ENCODE peak calls at places on chromosomes 7 and 10, in nine cellular contexts. Q is fibroblast of lung, D is cardiac fibroblast, C is A549, N is K562, E is Panc1, K is AG04449, B is dorsolateral prefrontal cortex, Y is AG10803. J is an unnamed sample.
A peak's percentile ranks its signal among the peaks of the same experiment; 100 is the strongest.

GRCh38 chr10:25575343-25575742 is 358.7 kb upstream of the MYO3A start:
- DNase-seq in E (no peak), Q (no peak), C (no peak), K (no peak), N (no peak), B (no peak), D (no peak), Y (no peak), J (no peak)

GRCh38 chr7:6608081-6608480 is 7.3 kb upstream of the ZNF853 start:
- DNase-seq in N (no peak), E (no peak), Y (no peak), B (no peak), Q (no peak), C (no peak), D (no peak), K (no peak), J (no peak)

GRCh38 chr7:156735861-156736260 is 95.3 kb downstream of the RNF32 start:
- DNase-seq in E (no peak), N (no peak), D (peak; percentile 78), Q (peak; percentile 19), Y (no peak), K (no peak), C (no peak), B (no peak), J (no peak)

GRCh38 chr10:11810313-11810766 is 12.8 kb upstream of the PROSER2 start:
- DNase-seq in K (no peak), C (no peak), D (peak; percentile 74), N (no peak), Y (peak; percentile 42), E (no peak), Q (peak; percentile 66), B (no peak), J (no peak)

GRCh38 chr7:71157757-71158156 is 25.8 kb downstream of the GALNT17 start:
- DNase-seq in E (no peak), N (no peak), C (no peak), Y (no peak), D (no peak), K (no peak), B (no peak), Q (no peak), J (no peak)

GRCh38 chr10:36236931-36237330 is 594.8 kb upstream of the FZD8 start:
- DNase-seq in E (no peak), N (no peak), C (no peak), Q (no peak), Y (no peak), B (no peak), D (no peak), K (no peak), J (no peak)

GRCh38 chr7:2272031-2272430 is 30.0 kb downstream of the NUDT1 start:
- DNase-seq in Q (no peak), E (no peak), C (no peak), N (no peak), Y (no peak), K (no peak), B (no peak), D (no peak), J (no peak)

GRCh38 chr7:151321341-151321740 is 20.3 kb upstream of the NUB1 start:
- DNase-seq in C (no peak), E (no peak), Q (no peak), B (no peak), Y (no peak), N (no peak), K (no peak), D (no peak), J (no peak)

GRCh38 chr7:5636914-5637313 is 144.5 kb downstream of the RNF216 start:
- DNase-seq in E (no peak), C (peak; percentile 47), D (peak; percentile 88), B (peak; percentile 72), K (peak; percentile 59), Y (peak; percentile 92), N (no peak), Q (peak; percentile 93), J (no peak)

GRCh38 chr7:155460926-155461613 is 3.1 kb downstream of the EN2 start:
- DNase-seq in N (no peak), K (no peak), E (no peak), B (no peak), Y (no peak), D (no peak), Q (no peak), C (no peak), J (no peak)

GRCh38 chr10:34432589-34432988 is 382.5 kb downstream of the PARD3 start:
- DNase-seq in B (no peak), D (no peak), E (no peak), Q (no peak), N (no peak), K (no peak), C (no peak), Y (no peak), J (no peak)

GRCh38 chr10:49592726-49593563 is 17.2 kb upstream of the SLC18A3 start:
- DNase-seq in E (peak; percentile 60), D (peak; percentile 76), C (peak; percentile 79), N (peak; percentile 75), K (no peak), B (no peak), Q (peak; percentile 24), Y (peak; percentile 47), J (no peak)

GRCh38 chr10:79929409-79929904 is 19.4 kb downstream of the SFTPD start:
- DNase-seq in N (peak; percentile 90), C (peak; percentile 66), B (peak; percentile 68), D (peak; percentile 75), Y (peak; percentile 60), E (peak; percentile 43), K (no peak), Q (peak; percentile 51), J (peak; percentile 15)

GRCh38 chr10:31949266-31949665 is 20.6 kb upstream of the ARHGAP12 start:
- DNase-seq in C (no peak), B (no peak), Q (no peak), E (no peak), K (no peak), D (no peak), N (no peak), Y (no peak), J (no peak)

GRCh38 chr10:31944071-31944433 is 15.4 kb upstream of the ARHGAP12 start:
- DNase-seq in C (no peak), D (no peak), K (no peak), Q (no peak), B (no peak), E (no peak), N (no peak), Y (no peak), J (no peak)

GRCh38 chr10:31945392-31945791 is 16.8 kb upstream of the ARHGAP12 start:
- DNase-seq in N (no peak), K (no peak), E (no peak), C (no peak), D (no peak), Y (no peak), B (no peak), Q (no peak), J (no peak)

GRCh38 chr10:31948021-31948420 is 19.4 kb upstream of the ARHGAP12 start:
- DNase-seq in C (no peak), Q (no peak), B (no peak), N (no peak), E (no peak), Y (no peak), D (no peak), K (no peak), J (no peak)

GRCh38 chr10:31947144-31947926 is 18.7 kb upstream of the ARHGAP12 start:
- DNase-seq in Y (peak; percentile 96), Q (peak; percentile 91), D (peak; percentile 96), K (peak; percentile 80), C (peak; percentile 63), B (no peak), E (no peak), N (no peak), J (no peak)
- TF ChIP-seq CTCF in Y (peak; percentile 22), Q (peak; percentile 36), D (peak; percentile 28), K (peak; percentile 17), C (peak; percentile 81), B (peak; percentile 45), E (peak; percentile 63), N (peak; percentile 50), J (no peak)

GRCh38 chr10:81104494-81104893 is 566.8 kb downstream of the SH2D4B start:
- DNase-seq in Q (no peak), D (no peak), E (no peak), K (no peak), C (no peak), Y (no peak), N (no peak), B (no peak), J (no peak)

GRCh38 chr10:81109200-81109752 is 571.6 kb downstream of the SH2D4B start:
- DNase-seq in C (no peak), K (no peak), D (no peak), Q (no peak), E (no peak), Y (no peak), B (no peak), N (no peak), J (no peak)

DNA sequence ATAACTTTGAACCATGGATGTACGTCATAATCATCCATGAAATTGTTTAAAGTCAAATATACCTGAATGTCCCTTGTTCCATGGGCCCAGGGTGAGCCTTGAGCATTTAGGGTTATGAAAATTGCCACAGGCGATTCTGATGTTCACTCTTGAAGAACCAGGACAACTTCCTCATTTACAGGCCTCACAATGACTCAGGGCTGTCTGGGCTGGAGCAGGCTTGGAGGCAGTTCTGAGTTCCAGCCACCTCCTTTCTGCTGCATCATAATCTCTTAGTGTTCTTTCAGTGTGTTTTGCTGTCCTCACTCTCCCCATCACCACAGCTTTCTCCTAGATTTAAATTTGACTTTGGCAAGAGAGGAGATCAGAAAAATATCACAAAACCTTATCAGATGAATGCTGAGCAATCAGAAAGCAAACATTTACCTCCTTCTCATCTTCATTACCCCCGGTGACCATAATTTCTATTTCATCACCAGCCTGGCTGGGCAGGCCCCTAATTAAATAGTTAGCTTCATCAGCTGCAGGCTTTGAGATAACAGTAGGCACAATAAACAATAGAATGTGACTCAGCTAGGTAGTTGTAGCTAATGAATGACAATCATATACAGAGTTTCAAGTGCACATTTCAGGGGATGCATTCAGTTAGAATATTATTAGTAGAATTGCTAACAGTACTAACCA is 571.0 kb downstream of the SH2D4B start:
- DNase-seq in Q (no peak), Y (no peak), B (no peak), D (no peak), E (no peak), C (no peak), N (no peak), K (no peak), J (peak; percentile 30)
- H3K4me3 ChIP-seq in Q (no peak overlapping the region), Y (no peak overlapping the region), B (no peak overlapping the region), D (no peak overlapping the region), E (no peak overlapping the region), C (no peak overlapping the region), N (no peak overlapping the region), K (no peak overlapping the region), J (no peak overlapping the region)

GRCh38 chr7:32427769-32428291 is 62.4 kb downstream of the LSM5 start:
- DNase-seq in D (peak; percentile 84), Y (peak; percentile 68), C (peak; percentile 65), E (no peak), Q (peak; percentile 79), B (peak; percentile 63), N (peak; percentile 72), K (peak; percentile 12), J (no peak)
- TF ChIP-seq CTCF in D (peak; percentile 72), Y (peak; percentile 49), C (no peak), E (peak; percentile 15), Q (peak; percentile 56), B (peak; percentile 26), N (peak; percentile 51), K (peak; percentile 80), J (no peak)

GRCh38 chr7:92028226-92028625 is 87.6 kb downstream of the AKAP9 start:
- DNase-seq in Y (no peak), N (no peak), B (no peak), C (no peak), D (no peak), K (no peak), Q (no peak), E (no peak), J (no peak)

GRCh38 chr7:92020636-92021035 is 80.0 kb downstream of the AKAP9 start:
- DNase-seq in K (peak; percentile 9), Y (no peak), Q (peak; percentile 41), N (no peak), E (no peak), D (peak; percentile 21), C (no peak), B (no peak), J (no peak)

GRCh38 chr7:92025260-92025659 is 84.6 kb downstream of the AKAP9 start:
- DNase-seq in Y (peak; percentile 80), C (no peak), K (peak; percentile 56), D (peak; percentile 86), E (peak; percentile 38), N (no peak), B (no peak), Q (peak; percentile 90), J (no peak)
- H3K4me3 ChIP-seq in Y (no peak overlapping the region), C (no peak overlapping the region), K (no peak overlapping the region), D (no peak overlapping the region), E (no peak overlapping the region), N (no peak overlapping the region), B (no peak overlapping the region), Q (no peak overlapping the region), J (no peak overlapping the region)

J was measured in GM12864.